ENCODE peak calls at places on chromosomes 12 and 14, in six cellular contexts. S is AG04450, N is neural progenitor cell, A is esophagus squamous epithelium, V is dorsolateral prefrontal cortex, Q is cardiac muscle cell. C is an unnamed sample.

GRCh38 chr14:69701857-69702256 is 65.1 kb upstream of the SRSF5 start:
- DNase-seq in Q (no peak), V (no peak), S (no peak), N (no peak), A (no peak), C (no peak)

GRCh38 chr12:100741084-100741711 is 53.4 kb upstream of the ANO4 start:
- DNase-seq in N (peak), Q (peak), V (no peak), S (no peak), A (no peak), C (no peak)

GRCh38 chr14:103456167-103456835 is 66.3 kb downstream of the CKB start:
- DNase-seq in Q (no peak), A (no peak), S (no peak), V (no peak), N (no peak), C (no peak)

GRCh38 chr12:67991158-67991557 is 1.9 kb downstream of the IFNG-AS1 start:
- DNase-seq in Q (no peak), N (no peak), V (no peak), S (no peak), A (no peak), C (no peak)

GRCh38 chr14:31930493-31931225 is 146.4 kb upstream of the ARHGAP5 start:
- DNase-seq in Q (no peak), A (no peak), V (no peak), S (no peak), N (no peak), C (no peak)

GRCh38 chr14:60777856-60778578 is 43.5 kb downstream of the MNAT1 start:
- DNase-seq in N (no peak), V (no peak), S (peak), A (no peak), Q (no peak), C (peak)

GRCh38 chr12:20099395-20099976 is 268.9 kb upstream of the PDE3A start:
- DNase-seq in A (no peak), N (no peak), S (no peak), V (no peak), Q (no peak), C (no peak)

GRCh38 chr14:64080452-64080851 is 213.7 kb downstream of the ESR2 start:
- DNase-seq in A (no peak), V (no peak), Q (no peak), S (no peak), N (no peak), C (no peak)

GRCh38 chr12:129276408-129277042 is 423.2 kb downstream of the GLT1D1 start:
- DNase-seq in S (no peak), A (no peak), V (no peak), N (peak), Q (no peak), C (no peak)

GRCh38 chr12:26100966-26101744 is 23.7 kb downstream of the BHLHE41 start:
- DNase-seq in A (no peak), Q (no peak), V (no peak), N (no peak), S (no peak), C (no peak)

GRCh38 chr14:23306412-23307145 is at the start of gene BCL2L2:
- DNase-seq in N (peak), S (peak), Q (peak), V (peak), A (no peak), C (no peak)

GRCh38 chr14:96737869-96738268 is 59.3 kb upstream of the VRK1 start:
- DNase-seq in V (no peak), A (no peak), Q (no peak), N (no peak), S (no peak), C (no peak)

GRCh38 chr14:66920196-66920595 is 269.0 kb upstream of the GARIN2 start:
- DNase-seq in S (no peak), V (no peak), Q (no peak), N (no peak), A (no peak), C (no peak)

GRCh38 chr12:62654558-62655241 is 188.1 kb downstream of the MON2 start:
- DNase-seq in Q (no peak), S (no peak), A (no peak), N (no peak), V (no peak), C (no peak)

GRCh38 chr14:91396959-91397815 is 20.4 kb downstream of the CCDC88C start:
- DNase-seq in S (no peak), Q (no peak), N (no peak), A (no peak), V (no peak), C (no peak)

GRCh38 chr14:74503256-74503972 is 9.8 kb downstream of the ISCA2 start:
- DNase-seq in S (no peak), V (no peak), N (no peak), A (no peak), Q (no peak), C (no peak)

GRCh38 chr14:68687746-68688145 is 105.1 kb downstream of the ZFP36L1 start:
- DNase-seq in N (no peak), S (no peak), V (no peak), Q (no peak), A (no peak), C (peak)

GRCh38 chr12:91040356-91040755 is 17.5 kb downstream of the KERA start:
- DNase-seq in Q (no peak), A (no peak), S (no peak), N (no peak), V (no peak), C (no peak)

GRCh38 chr12:47107446-47107845 is 27.7 kb upstream of the AMIGO2 start:
- DNase-seq in A (no peak), N (no peak), Q (no peak), V (no peak), S (no peak), C (no peak)

GRCh38 chr14:72892879-72893635 is 844 bp downstream of the DPF3 start:
- DNase-seq in N (peak), V (peak), A (no peak), S (no peak), Q (peak), C (no peak)

GRCh38 chr14:103576371-103577024 is 13.7 kb downstream of the COA8 start:
- DNase-seq in N (peak), S (no peak), Q (peak), V (peak), A (no peak), C (no peak)

GRCh38 chr12:42296503-42297109 is 29.3 kb downstream of the ZCRB1 start:
- DNase-seq in V (no peak), A (no peak), Q (no peak), N (peak), S (no peak), C (no peak)

GRCh38 chr12:24860546-24860945 is 88.4 kb downstream of the BCAT1 start:
- DNase-seq in Q (no peak), A (no peak), N (no peak), V (no peak), S (no peak), C (no peak)

GRCh38 chr12:15863984-15864383 is 18.2 kb upstream of the STRAP start:
- DNase-seq in A (no peak), S (no peak), N (no peak), Q (no peak), V (no peak), C (no peak)

GRCh38 chr14:24058260-24058950 is 6.6 kb downstream of the CARMIL3 start:
- DNase-seq in Q (peak), A (no peak), N (peak), V (no peak), S (peak), C (peak)

GRCh38 chr14:57737598-57737997 is 128.3 kb downstream of the SLC35F4 start:
- DNase-seq in S (no peak), N (no peak), V (no peak), Q (no peak), A (no peak), C (no peak)

GRCh38 chr14:72904840-72905561 is 11.1 kb upstream of the DPF3 start:
- DNase-seq in A (no peak), Q (peak), V (peak), S (peak), N (peak), C (no peak)

GRCh38 chr12:84741727-84742126 is 170.9 kb downstream of the SLC6A15 start:
- DNase-seq in Q (peak), A (no peak), N (no peak), V (no peak), S (no peak), C (no peak)

GRCh38 chr12:40752011-40752410 is 59.8 kb downstream of the CNTN1 start:
- DNase-seq in Q (no peak), A (no peak), N (no peak), V (no peak), S (no peak), C (no peak)

GRCh38 chr12:100672075-100672592 is 98.7 kb downstream of the GAS2L3 start:
- DNase-seq in Q (peak), A (no peak), N (peak), S (no peak), V (no peak), C (no peak)

GRCh38 chr12:116317986-116318737 is 40.7 kb upstream of the MED13L start:
- DNase-seq in V (no peak), Q (no peak), S (no peak), A (no peak), N (no peak), C (no peak)

GRCh38 chr12:51591020-51591901 is at the start of gene SCN8A:
- DNase-seq in S (no peak), Q (peak), A (no peak), V (peak), N (peak), C (no peak)
- TF ChIP-seq CTCF in S (no peak), Q (no peak), A (no peak), V (no peak), N (no peak), C (no peak)

GRCh38 chr12:80299219-80299618 is 144.8 kb upstream of the PTPRQ start:
- DNase-seq in N (no peak), S (no peak), Q (no peak), A (no peak), V (no peak), C (no peak)

GRCh38 chr12:80291108-80291754 is 152.8 kb upstream of the PTPRQ start:
- DNase-seq in V (no peak), A (no peak), Q (no peak), N (no peak), S (no peak), C (no peak)

GRCh38 chr12:80293759-80294158 is 150.3 kb upstream of the PTPRQ start:
- DNase-seq in A (no peak), N (no peak), Q (no peak), V (no peak), S (no peak), C (no peak)

GRCh38 chr12:80293347-80293746 is 150.7 kb upstream of the PTPRQ start:
- DNase-seq in Q (no peak), N (no peak), V (no peak), S (no peak), A (no peak), C (no peak)
- H3K4me3 ChIP-seq in Q (no peak), N (no peak), V (no peak), S (no peak), A (no peak), C (no peak)

DNA sequence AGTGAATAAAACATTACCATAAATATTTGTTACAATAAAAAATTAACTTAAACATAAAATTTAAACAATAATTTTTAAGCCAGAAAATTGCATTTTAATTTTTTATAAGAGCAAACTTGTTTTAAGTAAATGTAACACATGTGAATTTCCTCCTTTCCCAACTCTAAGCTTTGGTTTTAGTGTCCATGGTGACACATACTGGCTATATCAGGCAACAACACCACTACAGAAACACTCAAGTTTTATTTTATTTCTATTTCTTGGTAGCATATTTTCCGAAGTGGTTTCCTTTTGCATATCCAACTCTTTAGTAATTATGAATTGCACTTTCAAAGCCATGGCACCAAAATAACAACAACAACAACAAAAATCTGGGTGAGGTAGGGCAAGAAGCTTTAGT is 2.2 kb downstream of the NELL2 start:
- DNase-seq in V (no peak), S (no peak), Q (peak), A (no peak), N (no peak), C (no peak)
- TF ChIP-seq CTCF in V (no peak), S (no peak), Q (no peak), A (no peak), N (peak), C (no peak)

DNA sequence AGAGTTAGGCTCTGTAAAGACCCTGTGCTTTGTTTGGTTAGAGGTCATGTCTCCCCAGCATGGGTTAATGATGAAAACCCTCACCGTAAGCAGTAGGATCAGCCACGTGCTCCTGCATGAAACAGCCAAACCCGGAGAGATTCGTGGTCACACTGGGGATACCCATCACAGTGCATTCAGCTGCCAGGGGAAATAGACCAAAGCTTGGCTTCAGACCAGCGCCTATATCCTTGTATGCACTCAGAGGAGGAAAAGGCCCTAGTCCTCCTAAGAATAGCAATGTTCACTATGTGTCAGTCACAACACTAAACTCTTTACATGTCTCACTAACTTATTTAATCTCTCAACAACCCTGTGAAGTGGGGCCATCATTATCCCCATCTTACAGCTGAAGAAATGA is 16.3 kb downstream of the SPX start:
- DNase-seq in N (no peak), S (no peak), V (no peak), A (no peak), Q (no peak), C (no peak)
- H3K4me3 ChIP-seq in N (no peak), S (no peak), V (no peak), A (no peak), Q (no peak), C (no peak)

C was measured in AG04449.